ENCODE peak calls at places on chromosomes 7 and 10, in nine cellular contexts. T, G, I, U, K, N, R, J and P are unnamed samples.

GRCh38 chr10:113438660-113439059 is 114.2 kb upstream of the HABP2 start:
- DNase-seq in N (no peak), G (peak; percentile 92), K (peak; percentile 21), U (no peak), J (no peak), T (no peak), I (no peak), R (no peak), P (no peak)

GRCh38 chr7:45088821-45089313 is at the start of gene NACAD:
- DNase-seq in T (no peak), R (peak; percentile 49), I (peak; percentile 82), U (peak; percentile 53), J (no peak), G (no peak), N (peak; percentile 45), K (peak; percentile 25), P (no peak)

GRCh38 chr10:24513155-24513554 is 210.5 kb downstream of the ARHGAP21 start:
- DNase-seq in U (no peak), T (no peak), I (no peak), R (peak; percentile 49), G (peak; percentile 45), K (peak; percentile 47), J (no peak), N (no peak), P (no peak)

GRCh38 chr7:17422966-17423365 is 124.5 kb downstream of the AHR start:
- DNase-seq in I (no peak), G (peak; percentile 43), K (peak; percentile 38), J (no peak), N (no peak), T (peak; percentile 38), R (peak; percentile 83), U (no peak), P (no peak)

GRCh38 chr10:33179056-33179455 is 155.4 kb downstream of the NRP1 start:
- DNase-seq in G (no peak), R (no peak), T (no peak), K (no peak), N (no peak), J (no peak), U (no peak), I (no peak), P (no peak)

GRCh38 chr7:28623105-28623730 is 210.9 kb downstream of the CREB5 start:
- DNase-seq in R (peak; percentile 67), U (no peak), N (no peak), T (peak; percentile 20), J (peak; percentile 36), G (peak; percentile 76), K (peak; percentile 12), I (no peak), P (no peak)

GRCh38 chr10:33706191-33706590 is 371.7 kb upstream of the NRP1 start:
- DNase-seq in N (peak; percentile 11), U (no peak), R (peak; percentile 65), K (peak; percentile 52), G (peak; percentile 99), I (no peak), T (peak; percentile 80), J (peak; percentile 18), P (no peak)

GRCh38 chr10:90834326-90834725 is 23.5 kb downstream of the HTR7 start:
- DNase-seq in T (no peak), J (no peak), K (no peak), N (no peak), U (no peak), R (peak; percentile 26), I (no peak), G (no peak), P (no peak)

GRCh38 chr7:5596046-5596895 is 172.6 kb upstream of the TNRC18 start:
- DNase-seq in G (peak; percentile 95), U (peak; percentile 80), R (peak; percentile 95), K (peak; percentile 96), N (peak; percentile 67), T (peak; percentile 60), I (no peak), J (peak; percentile 79), P (no peak)

GRCh38 chr7:37901236-37901827 is 15.3 kb downstream of the SFRP4 start:
- DNase-seq in K (peak; percentile 74), U (no peak), R (peak; percentile 73), T (no peak), G (peak; percentile 57), N (no peak), J (no peak), I (no peak), P (no peak)

GRCh38 chr10:79028456-79029010 is 40.2 kb upstream of the ZMIZ1 start:
- DNase-seq in G (no peak), U (no peak), K (no peak), J (no peak), T (no peak), N (no peak), I (no peak), R (no peak), P (no peak)

GRCh38 chr7:68587599-68587998 is 1010.7 kb upstream of the AUTS2 start:
- DNase-seq in T (no peak), R (no peak), G (no peak), J (no peak), K (peak; percentile 6), U (no peak), I (no peak), N (no peak), P (no peak)

GRCh38 chr7:47635091-47636090 is 53.5 kb upstream of the TNS3 start:
- DNase-seq in R (no peak), N (peak; percentile 64), I (no peak), G (no peak), U (no peak), J (no peak), K (no peak), T (no peak), P (no peak)

DNA sequence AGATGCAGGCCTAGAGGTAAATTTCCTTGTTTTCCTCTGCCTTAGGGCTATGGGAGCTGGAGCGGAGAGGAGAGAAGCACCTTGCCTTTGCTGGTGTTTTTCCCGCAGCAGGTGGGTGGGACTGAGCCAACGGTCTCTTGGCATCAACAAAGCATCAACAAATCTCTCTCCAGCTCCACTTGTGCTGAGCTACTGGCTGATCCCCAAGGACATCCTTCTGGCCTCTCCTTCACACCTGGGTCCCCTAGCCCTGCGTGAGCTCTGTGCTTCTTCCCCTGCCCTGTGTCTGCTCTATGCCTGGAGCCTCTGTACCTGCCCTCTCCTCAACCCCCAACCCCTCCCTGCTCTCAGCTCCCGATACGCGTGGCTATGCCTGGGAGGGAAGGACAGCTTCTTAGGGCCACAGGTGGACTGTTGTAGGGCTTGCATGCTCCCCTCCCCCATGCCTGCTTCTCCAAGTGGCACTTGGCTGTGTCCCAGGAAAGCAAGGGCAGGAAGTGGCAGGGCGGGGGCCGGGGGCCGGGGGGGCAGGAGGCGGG is 3.2 kb upstream of the CLDN4 start:
- DNase-seq in T (no peak), I (no peak), U (no peak), N (peak; percentile 91), J (no peak), K (no peak), G (no peak), R (no peak), P (no peak)
- H3K4me3 ChIP-seq in T (no peak overlapping the region), I (no peak overlapping the region), U (no peak overlapping the region), N (no peak overlapping the region), J (no peak overlapping the region), K (no peak overlapping the region), G (no peak overlapping the region), R (no peak overlapping the region), P (no peak overlapping the region)

DNA sequence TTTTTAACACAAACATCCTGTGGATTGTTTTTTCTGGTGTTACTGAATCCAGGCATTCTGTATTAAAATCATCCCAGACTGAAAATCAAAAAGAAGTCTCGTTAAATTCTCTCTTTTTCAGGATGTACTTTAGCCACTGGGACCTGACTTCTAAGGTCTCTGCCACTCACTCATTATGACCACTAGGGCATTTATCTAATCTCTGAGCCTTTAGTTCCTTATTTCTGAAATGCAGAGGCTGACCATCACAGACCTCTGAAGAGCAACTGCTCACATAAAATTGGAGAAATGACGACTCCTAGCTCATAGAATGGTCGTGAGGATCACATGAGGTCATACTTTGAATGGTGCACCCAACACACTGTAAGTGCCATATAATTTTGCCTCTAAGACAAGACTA is 63.2 kb downstream of the KCNMA1 start:
- DNase-seq in I (no peak), U (no peak), N (no peak), G (no peak), J (no peak), T (no peak), R (no peak), K (no peak), P (no peak)
- TF ChIP-seq CTCF in I (no peak), U (no peak), N (no peak), G (no peak), J (no peak), T (no peak), R (peak; percentile 21), K (no peak), P (peak; percentile 31)

GRCh38 chr7:83325083-83325482 is 162.4 kb upstream of the PCLO start:
- DNase-seq in U (no peak), N (no peak), R (no peak), G (no peak), J (no peak), I (no peak), T (no peak), K (no peak), P (no peak)

GRCh38 chr7:83321011-83321410 is 158.3 kb upstream of the PCLO start:
- DNase-seq in U (no peak), K (no peak), I (no peak), T (no peak), R (no peak), G (no peak), J (no peak), N (no peak), P (no peak)

GRCh38 chr7:83324596-83324995 is 161.9 kb upstream of the PCLO start:
- DNase-seq in J (no peak), T (no peak), I (no peak), R (no peak), G (no peak), U (no peak), N (no peak), K (no peak), P (no peak)

DNA sequence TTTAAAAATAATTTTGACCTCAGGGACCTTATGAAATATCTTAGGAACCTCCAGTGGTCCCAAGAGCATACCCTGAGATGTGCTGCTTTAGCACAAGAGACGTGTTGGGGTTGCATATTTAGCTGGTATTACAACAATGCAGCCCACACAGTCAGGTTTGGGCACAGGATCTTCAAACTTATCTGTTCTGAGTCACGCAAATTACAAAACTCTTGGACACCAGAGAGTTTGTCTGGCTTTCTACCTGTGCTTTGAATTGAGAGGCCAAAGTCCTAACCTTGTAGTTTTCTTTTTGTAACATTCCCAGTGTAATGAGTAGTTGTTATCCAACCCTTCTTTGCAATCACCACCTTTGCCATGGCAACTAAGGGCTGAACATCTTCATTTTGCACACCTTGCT is 163.5 kb upstream of the PCLO start:
- DNase-seq in U (no peak), T (no peak), K (no peak), N (no peak), I (no peak), R (no peak), J (no peak), G (no peak), P (no peak)
- H3K4me3 ChIP-seq in U (no peak overlapping the region), T (no peak overlapping the region), K (no peak overlapping the region), N (no peak overlapping the region), I (no peak overlapping the region), R (no peak overlapping the region), J (no peak overlapping the region), G (no peak overlapping the region), P (no peak overlapping the region)

DNA sequence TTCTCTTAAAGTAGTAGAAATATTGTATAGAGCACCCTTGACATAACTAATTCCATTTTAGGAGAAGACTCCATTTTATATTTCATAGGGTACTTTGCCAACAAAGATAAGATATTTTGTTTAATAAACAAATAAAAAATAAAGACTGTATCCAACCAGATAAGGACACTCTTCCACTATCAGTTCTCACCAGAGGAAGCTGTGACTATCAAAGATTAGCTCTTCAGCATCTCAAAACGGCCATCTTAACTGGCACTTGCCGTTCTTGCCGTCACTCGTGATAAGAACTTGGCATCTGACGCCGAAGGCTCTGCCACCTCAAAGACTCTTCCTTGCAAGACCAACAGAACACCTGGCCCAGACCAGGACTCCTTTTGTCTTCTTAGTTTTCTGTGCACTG is 26.3 kb upstream of the AKR1B1 start:
- DNase-seq in T (no peak), U (no peak), R (no peak), G (no peak), N (no peak), J (no peak), K (no peak), I (no peak), P (no peak)
- TF ChIP-seq CTCF in T (no peak), U (no peak), R (no peak), G (no peak), N (no peak), J (no peak), K (no peak), I (no peak), P (no peak)